ENCODE peak calls at places on chromosomes 5 and 9, in five cellular contexts. One of them, this sample, is unnamed.

GRCh38 chr9:129769582-129770107 is 16.8 kb upstream of the PTGES start:
- DNase-seq in left colon: no peak
- DNase-seq in HCT116: no peak
- DNase-seq in NCI-H1417: no peak
- DNase-seq in AG08396: no peak
- DNase-seq in this sample: no peak

GRCh38 chr9:4700093-4700492 is 20.7 kb downstream of the CDC37L1 start:
- DNase-seq in AG08396: no peak
- DNase-seq in left colon: no peak
- DNase-seq in HCT116: no peak
- DNase-seq in NCI-H1417: no peak
- DNase-seq in this sample: no peak

GRCh38 chr9:18855636-18856035 is 177.4 kb downstream of the SAXO1 start:
- DNase-seq in HCT116: no peak
- DNase-seq in NCI-H1417: no peak
- DNase-seq in left colon: no peak
- DNase-seq in AG08396: no peak
- DNase-seq in this sample: no peak

GRCh38 chr5:61638476-61638875 is 306.4 kb downstream of the ZSWIM6 start:
- DNase-seq in left colon: no peak
- DNase-seq in AG08396: no peak
- DNase-seq in HCT116: no peak
- DNase-seq in NCI-H1417: no peak
- DNase-seq in this sample: no peak

GRCh38 chr5:132492386-132492785 is 1.8 kb upstream of the IRF1 start:
- DNase-seq in NCI-H1417: no peak
- DNase-seq in HCT116: no peak
- DNase-seq in left colon: no peak
- DNase-seq in AG08396: no peak
- DNase-seq in this sample: no peak

GRCh38 chr5:54709096-54709495 is 191.5 kb downstream of the SNX18 start:
- DNase-seq in left colon: no peak
- DNase-seq in AG08396: no peak
- DNase-seq in NCI-H1417: no peak
- DNase-seq in HCT116: no peak
- DNase-seq in this sample: no peak

GRCh38 chr9:136372561-136373299 is 739 bp downstream of the CARD9 start:
- DNase-seq in NCI-H1417: peak
- DNase-seq in left colon: peak
- DNase-seq in HCT116: no peak
- DNase-seq in AG08396: peak
- DNase-seq in this sample: peak

GRCh38 chr5:155773680-155774079 is 553.3 kb upstream of the SGCD start:
- DNase-seq in HCT116: no peak
- DNase-seq in NCI-H1417: no peak
- DNase-seq in left colon: no peak
- DNase-seq in AG08396: no peak
- DNase-seq in this sample: no peak

GRCh38 chr5:132378580-132378979 is 9.1 kb downstream of the SLC22A5 start:
- DNase-seq in HCT116: no peak
- DNase-seq in left colon: no peak
- DNase-seq in AG08396: no peak
- DNase-seq in NCI-H1417: no peak
- DNase-seq in this sample: no peak

GRCh38 chr5:42668254-42668653 is 88.4 kb upstream of the CCDC152 start:
- DNase-seq in AG08396: no peak
- DNase-seq in left colon: no peak
- DNase-seq in NCI-H1417: no peak
- DNase-seq in HCT116: no peak
- DNase-seq in this sample: no peak

GRCh38 chr5:172113036-172113435 is 75.0 kb downstream of the STK10 start:
- DNase-seq in NCI-H1417: no peak
- DNase-seq in AG08396: no peak
- DNase-seq in left colon: peak
- DNase-seq in HCT116: no peak
- DNase-seq in this sample: no peak

GRCh38 chr5:111063709-111064322 is 7.7 kb upstream of the TSLP start:
- DNase-seq in AG08396: no peak
- DNase-seq in NCI-H1417: peak
- DNase-seq in left colon: no peak
- DNase-seq in HCT116: peak
- DNase-seq in this sample: no peak

GRCh38 chr9:78115073-78115472 is 83.5 kb upstream of the GNAQ start:
- DNase-seq in left colon: no peak
- DNase-seq in HCT116: no peak
- DNase-seq in NCI-H1417: no peak
- DNase-seq in AG08396: peak
- DNase-seq in this sample: no peak

GRCh38 chr5:150341989-150342388 is 15.5 kb upstream of the TCOF1 start:
- DNase-seq in HCT116: no peak
- DNase-seq in left colon: no peak
- DNase-seq in NCI-H1417: no peak
- DNase-seq in AG08396: no peak
- DNase-seq in this sample: no peak

GRCh38 chr5:6066026-6066425 is 312.3 kb downstream of the MED10 start:
- DNase-seq in HCT116: no peak
- DNase-seq in AG08396: no peak
- DNase-seq in NCI-H1417: no peak
- DNase-seq in left colon: no peak
- DNase-seq in this sample: no peak

GRCh38 chr9:33703430-33704096 is 91.8 kb upstream of the PRSS3 start:
- DNase-seq in left colon: no peak
- DNase-seq in AG08396: no peak
- DNase-seq in NCI-H1417: no peak
- DNase-seq in HCT116: no peak
- DNase-seq in this sample: no peak

This sample was measured in GM03348.